ENCODE peak calls at places on chromosomes 7 and 10, in four cellular contexts. One of them, this sample, is unnamed.

GRCh38 chr10:70970830-70971229 is 82.5 kb upstream of the PCBD1 start:
- DNase-seq in esophagus muscularis mucosa: no peak
- DNase-seq in right lobe of liver: no peak
- DNase-seq in BJ: no peak
- DNase-seq in this sample: no peak

GRCh38 chr7:42193457-42194111 is 43.4 kb downstream of the GLI3 start:
- DNase-seq in right lobe of liver: no peak
- DNase-seq in esophagus muscularis mucosa: no peak
- DNase-seq in BJ: no peak
- DNase-seq in this sample: no peak

GRCh38 chr10:33238643-33239042 is 95.8 kb downstream of the NRP1 start:
- DNase-seq in esophagus muscularis mucosa: peak; percentile 3
- DNase-seq in BJ: no peak
- DNase-seq in right lobe of liver: no peak
- DNase-seq in this sample: no peak

GRCh38 chr10:77789861-77790260 is 136.7 kb downstream of the DLG5 start:
- DNase-seq in esophagus muscularis mucosa: no peak
- DNase-seq in BJ: no peak
- DNase-seq in right lobe of liver: no peak
- DNase-seq in this sample: no peak

GRCh38 chr7:54839538-54840213 is 80.7 kb upstream of the SEC61G start:
- DNase-seq in esophagus muscularis mucosa: no peak
- DNase-seq in right lobe of liver: peak; percentile 85
- DNase-seq in BJ: no peak
- DNase-seq in this sample: no peak

GRCh38 chr7:82506208-82506607 is 62.6 kb upstream of the CACNA2D1 start:
- DNase-seq in BJ: no peak
- DNase-seq in right lobe of liver: no peak
- DNase-seq in esophagus muscularis mucosa: no peak
- DNase-seq in this sample: no peak

GRCh38 chr7:134632937-134633540 is 13.6 kb upstream of the BPGM start:
- DNase-seq in right lobe of liver: no peak
- DNase-seq in BJ: no peak
- DNase-seq in esophagus muscularis mucosa: no peak
- DNase-seq in this sample: no peak

GRCh38 chr10:6128591-6129383 is 40.0 kb downstream of the RBM17 start:
- DNase-seq in BJ: no peak
- DNase-seq in esophagus muscularis mucosa: no peak
- DNase-seq in right lobe of liver: no peak
- DNase-seq in this sample: no peak

GRCh38 chr7:2894118-2894940 is 50.2 kb upstream of the GNA12 start:
- DNase-seq in esophagus muscularis mucosa: no peak
- DNase-seq in BJ: no peak
- DNase-seq in right lobe of liver: no peak
- DNase-seq in this sample: no peak

GRCh38 chr10:115936926-115937755 is 335.9 kb downstream of the GFRA1 start:
- DNase-seq in right lobe of liver: no peak
- DNase-seq in esophagus muscularis mucosa: no peak
- DNase-seq in BJ: no peak
- DNase-seq in this sample: no peak

GRCh38 chr7:99997545-99998137 is 17.8 kb upstream of the ZKSCAN1 start:
- DNase-seq in BJ: no peak
- DNase-seq in right lobe of liver: peak; percentile 69
- DNase-seq in esophagus muscularis mucosa: no peak
- DNase-seq in this sample: no peak

GRCh38 chr10:5666324-5667220 is at the start of gene ASB13:
- DNase-seq in BJ: no peak
- DNase-seq in right lobe of liver: peak; percentile 93
- DNase-seq in esophagus muscularis mucosa: peak; percentile 90
- DNase-seq in this sample: no peak

GRCh38 chr7:135994466-135995205 is 17.5 kb upstream of the MTPN start:
- DNase-seq in esophagus muscularis mucosa: no peak
- DNase-seq in right lobe of liver: no peak
- DNase-seq in BJ: no peak
- DNase-seq in this sample: no peak

GRCh38 chr7:127377425-127377824 is 15.1 kb downstream of the ZNF800 start:
- DNase-seq in right lobe of liver: no peak
- DNase-seq in esophagus muscularis mucosa: no peak
- DNase-seq in BJ: no peak
- DNase-seq in this sample: no peak

GRCh38 chr10:8112230-8112915 is 57.9 kb downstream of the GATA3 start:
- DNase-seq in esophagus muscularis mucosa: no peak
- DNase-seq in BJ: no peak
- DNase-seq in right lobe of liver: no peak
- DNase-seq in this sample: no peak

GRCh38 chr7:134660961-134661376 is 14.3 kb downstream of the BPGM start:
- DNase-seq in esophagus muscularis mucosa: no peak
- DNase-seq in right lobe of liver: no peak
- DNase-seq in BJ: peak; percentile 67
- DNase-seq in this sample: no peak

GRCh38 chr10:62166331-62167154 is 102.1 kb downstream of the RTKN2 start:
- DNase-seq in BJ: peak; percentile 95
- DNase-seq in esophagus muscularis mucosa: no peak
- DNase-seq in right lobe of liver: peak; percentile 57
- DNase-seq in this sample: no peak

GRCh38 chr10:57338823-57339558 is 928.7 kb downstream of the IPMK start:
- DNase-seq in esophagus muscularis mucosa: no peak
- DNase-seq in BJ: peak; percentile 5
- DNase-seq in right lobe of liver: no peak
- DNase-seq in this sample: no peak

GRCh38 chr7:9945882-9946281 is 1027.8 kb upstream of the PHF14 start:
- DNase-seq in BJ: no peak
- DNase-seq in right lobe of liver: no peak
- DNase-seq in esophagus muscularis mucosa: no peak
- DNase-seq in this sample: no peak

GRCh38 chr7:151663382-151664100 is 143.8 kb upstream of the RHEB start:
- DNase-seq in esophagus muscularis mucosa: no peak
- DNase-seq in right lobe of liver: no peak
- DNase-seq in BJ: no peak
- DNase-seq in this sample: no peak

GRCh38 chr10:4174197-4174596 is 389.2 kb upstream of the KLF6 start:
- DNase-seq in BJ: no peak
- DNase-seq in right lobe of liver: no peak
- DNase-seq in esophagus muscularis mucosa: no peak
- DNase-seq in this sample: no peak

GRCh38 chr10:47257396-47258120 is 42.4 kb upstream of the GDF10 start:
- DNase-seq in esophagus muscularis mucosa: no peak
- DNase-seq in BJ: no peak
- DNase-seq in right lobe of liver: peak; percentile 30
- DNase-seq in this sample: peak; percentile 42

GRCh38 chr7:158401826-158402225 is 185.8 kb downstream of the PTPRN2 start:
- DNase-seq in esophagus muscularis mucosa: no peak
- DNase-seq in BJ: no peak
- DNase-seq in right lobe of liver: no peak
- DNase-seq in this sample: no peak

GRCh38 chr10:44385423-44385725 is 477 bp upstream of the CXCL12 start:
- DNase-seq in right lobe of liver: no peak
- DNase-seq in esophagus muscularis mucosa: no peak
- DNase-seq in BJ: no peak
- DNase-seq in this sample: no peak

GRCh38 chr10:118508863-118509262 is 86.6 kb downstream of the PRLHR start:
- DNase-seq in right lobe of liver: no peak
- DNase-seq in esophagus muscularis mucosa: no peak
- DNase-seq in BJ: no peak
- DNase-seq in this sample: no peak

GRCh38 chr7:47852330-47853245 is 95.7 kb downstream of the PKD1L1 start:
- DNase-seq in BJ: no peak
- DNase-seq in esophagus muscularis mucosa: no peak
- DNase-seq in right lobe of liver: no peak
- DNase-seq in this sample: peak; percentile 49

GRCh38 chr10:116723428-116724281 is 18.7 kb downstream of the HSPA12A start:
- DNase-seq in esophagus muscularis mucosa: no peak
- DNase-seq in BJ: no peak
- DNase-seq in right lobe of liver: no peak
- DNase-seq in this sample: no peak

DNA sequence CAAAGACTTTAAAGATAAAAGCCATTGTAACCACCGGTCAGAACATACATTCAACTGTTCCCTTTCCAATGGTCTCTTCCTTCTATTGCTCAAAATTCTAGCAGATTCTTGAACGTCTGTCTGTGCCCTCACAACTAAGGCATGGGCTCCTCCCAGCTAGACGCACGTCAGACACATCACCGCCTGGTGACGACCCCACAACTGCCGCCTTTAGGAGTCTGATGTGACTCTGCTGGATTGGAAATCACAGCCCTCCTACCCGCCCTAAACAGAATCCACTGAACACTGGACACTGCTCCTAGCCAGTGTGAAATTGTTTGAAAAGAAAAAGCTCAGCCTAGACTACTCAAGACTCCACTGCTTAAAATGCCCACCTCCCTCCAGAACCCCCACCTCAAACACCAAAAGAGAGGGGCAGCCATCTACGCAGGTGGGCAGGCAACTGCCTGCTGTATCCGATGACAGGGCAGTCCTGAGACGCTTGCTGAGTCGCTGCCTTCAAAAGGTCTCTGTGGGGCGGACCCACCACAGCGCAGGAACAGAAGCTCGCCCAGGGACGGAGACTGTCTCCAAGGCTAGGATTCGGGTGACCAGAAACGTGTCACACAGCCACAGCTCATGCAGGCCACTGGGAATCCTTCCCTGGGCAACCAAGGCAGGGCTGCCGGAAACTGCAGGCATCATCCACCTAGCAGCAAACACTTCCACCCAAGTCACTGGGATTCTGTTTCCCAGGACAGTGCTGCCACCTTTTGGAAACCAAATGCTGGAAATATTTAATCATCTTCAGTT is 34.7 kb downstream of the GSDME start:
- DNase-seq in BJ: no peak
- DNase-seq in right lobe of liver: no peak
- DNase-seq in esophagus muscularis mucosa: peak; percentile 80
- DNase-seq in this sample: peak; percentile 81
- TF ChIP-seq CTCF in BJ: peak; percentile 47
- TF ChIP-seq CTCF in right lobe of liver: no peak
- TF ChIP-seq CTCF in esophagus muscularis mucosa: no peak
- TF ChIP-seq CTCF in this sample: peak; percentile 64

GRCh38 chr7:111561659-111561908 is 708 bp downstream of the IMMP2L start:
- DNase-seq in esophagus muscularis mucosa: no peak
- DNase-seq in BJ: no peak
- DNase-seq in right lobe of liver: no peak
- DNase-seq in this sample: no peak

GRCh38 chr7:111560773-111561658 is 1.3 kb downstream of the IMMP2L start:
- DNase-seq in right lobe of liver: no peak
- DNase-seq in esophagus muscularis mucosa: no peak
- DNase-seq in BJ: no peak
- DNase-seq in this sample: no peak

GRCh38 chr7:111564078-111564477 is 1.8 kb upstream of the IMMP2L start:
- DNase-seq in esophagus muscularis mucosa: no peak
- DNase-seq in right lobe of liver: no peak
- DNase-seq in BJ: no peak
- DNase-seq in this sample: no peak

GRCh38 chr7:111559665-111560064 is 2.6 kb downstream of the IMMP2L start:
- DNase-seq in BJ: no peak
- DNase-seq in right lobe of liver: no peak
- DNase-seq in esophagus muscularis mucosa: no peak
- DNase-seq in this sample: no peak

DNA sequence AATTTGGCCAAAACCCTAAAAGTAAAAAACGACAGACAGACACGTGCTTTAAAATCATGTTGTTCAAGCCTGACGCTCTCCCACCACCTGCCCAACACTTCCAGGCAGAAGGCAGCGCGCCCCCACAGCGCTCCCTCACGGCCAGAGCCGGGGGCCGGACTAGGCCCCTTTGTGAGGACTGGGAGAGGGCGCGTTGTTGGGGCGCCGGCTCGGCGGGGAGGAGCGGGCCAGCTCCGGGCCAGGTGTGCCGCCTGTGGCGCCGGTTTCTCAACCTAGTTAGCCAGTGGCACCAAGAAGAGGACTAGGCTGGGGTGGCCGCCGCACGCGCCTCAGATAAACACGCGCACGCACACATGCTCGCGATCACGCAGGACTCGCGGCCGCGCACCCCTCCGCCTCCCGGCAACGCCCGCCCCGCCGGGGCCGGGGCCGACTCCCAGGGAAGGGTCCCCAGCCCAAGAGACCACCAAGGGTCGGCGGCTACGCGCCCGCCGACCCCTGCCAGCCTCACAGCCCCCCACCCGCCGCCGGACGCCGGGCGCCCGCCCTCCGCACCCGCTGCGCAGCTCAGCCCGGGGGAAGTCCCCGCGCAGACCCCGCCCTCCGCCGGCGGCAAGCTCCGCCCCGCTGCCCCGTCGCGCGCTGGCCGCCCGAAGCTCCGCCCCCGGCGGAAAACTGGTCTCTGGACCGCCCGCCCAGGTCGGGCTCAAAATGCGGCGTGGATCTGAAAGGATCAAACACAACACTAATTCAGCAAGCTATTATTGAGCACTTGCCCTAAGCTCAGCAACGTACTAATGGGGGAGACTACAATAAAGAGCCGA is at the start of gene IMMP2L:
- DNase-seq in right lobe of liver: peak; percentile 93
- DNase-seq in BJ: no peak
- DNase-seq in esophagus muscularis mucosa: peak; percentile 94
- DNase-seq in this sample: peak; percentile 95
- TF ChIP-seq CTCF in right lobe of liver: peak; percentile 41
- TF ChIP-seq CTCF in BJ: peak; percentile 52
- TF ChIP-seq CTCF in esophagus muscularis mucosa: peak; percentile 35
- TF ChIP-seq CTCF in this sample: peak; percentile 50

GRCh38 chr10:81182296-81182695 is 644.6 kb downstream of the SH2D4B start:
- DNase-seq in right lobe of liver: no peak
- DNase-seq in BJ: no peak
- DNase-seq in esophagus muscularis mucosa: no peak
- DNase-seq in this sample: no peak

GRCh38 chr10:81177651-81178244 is 640.0 kb downstream of the SH2D4B start:
- DNase-seq in esophagus muscularis mucosa: no peak
- DNase-seq in right lobe of liver: no peak
- DNase-seq in BJ: no peak
- DNase-seq in this sample: no peak

GRCh38 chr10:81179324-81179723 is 641.6 kb downstream of the SH2D4B start:
- DNase-seq in right lobe of liver: no peak
- DNase-seq in esophagus muscularis mucosa: no peak
- DNase-seq in BJ: no peak
- DNase-seq in this sample: no peak

DNA sequence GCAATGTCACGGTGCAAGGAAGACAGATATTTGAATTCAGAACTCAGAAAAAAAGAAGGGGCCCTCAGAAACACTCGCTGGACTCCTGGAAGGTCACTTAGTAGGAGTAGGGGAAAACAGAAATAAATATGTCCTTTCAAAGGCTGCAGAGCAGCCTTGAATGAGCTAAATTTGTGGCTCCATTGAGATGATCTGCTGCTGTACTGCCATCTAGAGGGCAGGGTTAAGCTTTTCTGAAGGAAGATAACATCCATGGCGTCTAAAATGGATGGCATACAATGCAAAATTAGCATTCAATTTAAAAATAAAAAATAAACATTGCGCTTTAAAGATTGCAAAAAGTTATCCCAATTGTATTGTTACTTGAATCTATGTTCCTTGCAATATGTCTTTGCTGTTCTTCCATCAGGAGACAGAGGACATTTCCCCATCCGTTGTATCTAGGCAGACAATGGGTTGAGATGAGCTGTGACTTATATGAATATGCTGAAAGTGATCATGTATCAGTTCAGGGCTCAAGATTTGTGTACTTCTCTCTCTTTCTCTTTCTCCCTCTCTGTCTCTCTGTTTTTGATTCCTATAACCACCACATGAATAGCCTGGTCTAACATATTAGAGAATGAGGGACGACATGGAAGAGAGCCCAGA is 642.2 kb downstream of the SH2D4B start:
- DNase-seq in BJ: no peak
- DNase-seq in esophagus muscularis mucosa: no peak
- DNase-seq in right lobe of liver: no peak
- DNase-seq in this sample: no peak
- TF ChIP-seq CTCF in BJ: no peak
- TF ChIP-seq CTCF in esophagus muscularis mucosa: no peak
- TF ChIP-seq CTCF in right lobe of liver: peak; percentile 46
- TF ChIP-seq CTCF in this sample: peak; percentile 25

GRCh38 chr10:49619613-49620012 is 5.8 kb downstream of the CHAT start:
- DNase-seq in BJ: no peak
- DNase-seq in esophagus muscularis mucosa: no peak
- DNase-seq in right lobe of liver: no peak
- DNase-seq in this sample: no peak
- TF ChIP-seq CTCF in BJ: no peak
- TF ChIP-seq CTCF in esophagus muscularis mucosa: no peak
- TF ChIP-seq CTCF in right lobe of liver: no peak
- TF ChIP-seq CTCF in this sample: no peak